ENCODE peak calls at places on chromosomes 5 and 9, in four cellular contexts. One of them, this sample, is unnamed.

GRCh38 chr5:178507151-178507932 is 82.9 kb downstream of the COL23A1 start:
- DNase-seq in H54: no peak
- DNase-seq in CD4-positive, alpha-beta T cell: no peak
- DNase-seq in GM06990: no peak
- DNase-seq in this sample: no peak

GRCh38 chr5:16852251-16853005 is 83.7 kb downstream of the MYO10 start:
- DNase-seq in H54: no peak
- DNase-seq in GM06990: no peak
- DNase-seq in CD4-positive, alpha-beta T cell: no peak
- DNase-seq in this sample: no peak

GRCh38 chr5:9622891-9623547 is 7.1 kb downstream of the TAS2R1 start:
- DNase-seq in H54: no peak
- DNase-seq in CD4-positive, alpha-beta T cell: no peak
- DNase-seq in GM06990: no peak
- DNase-seq in this sample: no peak

GRCh38 chr5:151078490-151079262 is 2.2 kb downstream of the TNIP1 start:
- DNase-seq in CD4-positive, alpha-beta T cell: peak
- DNase-seq in GM06990: peak
- DNase-seq in H54: no peak
- DNase-seq in this sample: peak

GRCh38 chr5:35852084-35852734 is 4.5 kb upstream of the IL7R start:
- DNase-seq in GM06990: peak
- DNase-seq in H54: peak
- DNase-seq in CD4-positive, alpha-beta T cell: peak
- DNase-seq in this sample: peak

GRCh38 chr9:126395439-126396212 is 69.0 kb downstream of the MVB12B start:
- DNase-seq in CD4-positive, alpha-beta T cell: no peak
- DNase-seq in GM06990: no peak
- DNase-seq in H54: peak
- DNase-seq in this sample: no peak

GRCh38 chr5:171317225-171317624 is 8.2 kb downstream of the TLX3 start:
- DNase-seq in CD4-positive, alpha-beta T cell: no peak
- DNase-seq in GM06990: no peak
- DNase-seq in H54: no peak
- DNase-seq in this sample: no peak

GRCh38 chr9:69272212-69272611 is 52.8 kb upstream of the ENTREP1 start:
- DNase-seq in GM06990: no peak
- DNase-seq in CD4-positive, alpha-beta T cell: no peak
- DNase-seq in H54: no peak
- DNase-seq in this sample: no peak

GRCh38 chr5:55836191-55836590 is 15.0 kb upstream of the IL31RA start:
- DNase-seq in CD4-positive, alpha-beta T cell: no peak
- DNase-seq in H54: no peak
- DNase-seq in GM06990: no peak
- DNase-seq in this sample: no peak

GRCh38 chr5:116076496-116076895 is 8.3 kb upstream of the COMMD10 start:
- DNase-seq in H54: no peak
- DNase-seq in CD4-positive, alpha-beta T cell: no peak
- DNase-seq in GM06990: peak
- DNase-seq in this sample: peak

This sample was measured in GM10248.